ENCODE peak calls at places on chromosomes 2 and 18, in nine cellular contexts. F is sciatic nerve; V is cardiac fibroblast; K is H9; H is NCI-H526; J is adrenal gland; M is ELR; N is stimulated activated CD8-positive, alpha-beta memory T cell treated with anti-CD3 and anti-CD28 coated beads, Interleukin-4, amount 100 ng/mL, for 48 hours; B is amniotic stem cell. C is an unnamed sample.

GRCh38 chr18:36829362-36830140 is 624 bp downstream of the KIAA1328 start:
- DNase-seq in F (peak), V (peak), K (no peak), H (peak), J (no peak), M (peak), N (no peak), B (no peak), C (peak)

GRCh38 chr18:35324926-35325655 is 19.1 kb downstream of the ZNF24 start:
- DNase-seq in F (no peak), V (no peak), K (no peak), H (no peak), J (no peak), M (peak), N (no peak), B (no peak), C (no peak)

GRCh38 chr2:138276367-138276766 is 225.2 kb upstream of the SPOPL start:
- DNase-seq in F (no peak), V (no peak), K (no peak), H (no peak), J (no peak), M (no peak), N (no peak), B (no peak), C (peak)

GRCh38 chr2:112147796-112148195 is 9.6 kb downstream of the FBLN7 start:
- DNase-seq in F (no peak), V (peak), K (no peak), H (no peak), J (no peak), M (no peak), N (peak), B (no peak), C (no peak)

GRCh38 chr2:25362564-25363145 is 20.9 kb upstream of the DNMT3A start:
- DNase-seq in F (peak), V (no peak), K (no peak), H (peak), J (peak), M (no peak), N (peak), B (no peak), C (peak)

GRCh38 chr2:69050802-69051201 is 37.8 kb downstream of the ANTXR1 start:
- DNase-seq in F (no peak), V (no peak), K (no peak), H (no peak), J (no peak), M (no peak), N (no peak), B (no peak), C (peak)

GRCh38 chr2:239312741-239313246 is 88.0 kb downstream of the HDAC4 start:
- DNase-seq in F (peak), V (no peak), K (no peak), H (no peak), J (peak), M (no peak), N (no peak), B (no peak), C (no peak)

GRCh38 chr2:165003443-165004130 is 48.3 kb upstream of the SLC38A11 start:
- DNase-seq in F (no peak), V (no peak), K (peak), H (no peak), J (no peak), M (no peak), N (no peak), B (no peak), C (no peak)

GRCh38 chr2:33167655-33168245 is 221.0 kb downstream of the LTBP1 start:
- DNase-seq in F (no peak), V (no peak), K (no peak), H (no peak), J (no peak), M (peak), N (no peak), B (no peak), C (no peak)

GRCh38 chr18:40019797-40020392 is 1935.1 kb upstream of the PIK3C3 start:
- DNase-seq in F (no peak), V (peak), K (peak), H (no peak), J (no peak), M (no peak), N (no peak), B (no peak), C (no peak)

GRCh38 chr18:67199993-67200617 is 316.4 kb downstream of the DSEL start:
- DNase-seq in F (no peak), V (peak), K (no peak), H (peak), J (no peak), M (peak), N (no peak), B (no peak), C (peak)

GRCh38 chr18:42048150-42048549 is 93.1 kb downstream of the PIK3C3 start:
- DNase-seq in F (no peak), V (peak), K (no peak), H (no peak), J (no peak), M (peak), N (no peak), B (peak), C (peak)

GRCh38 chr2:108492364-108492763 is 41.9 kb upstream of the LIMS1 start:
- DNase-seq in F (no peak), V (peak), K (no peak), H (no peak), J (no peak), M (peak), N (no peak), B (peak), C (peak)

GRCh38 chr2:6957910-6958615 is 40.9 kb downstream of the RNF144A start:
- DNase-seq in F (no peak), V (no peak), K (no peak), H (no peak), J (peak), M (no peak), N (no peak), B (no peak), C (no peak)

GRCh38 chr2:12486205-12487118 is 230.3 kb upstream of the TRIB2 start:
- DNase-seq in F (no peak), V (no peak), K (no peak), H (no peak), J (peak), M (peak), N (no peak), B (no peak), C (peak)

GRCh38 chr2:196225213-196225612 is 53.8 kb upstream of the STK17B start:
- DNase-seq in F (no peak), V (peak), K (no peak), H (no peak), J (no peak), M (peak), N (no peak), B (no peak), C (peak)

GRCh38 chr2:41932241-41933034 is 115.4 kb upstream of the PKDCC start:
- DNase-seq in F (peak), V (peak), K (no peak), H (no peak), J (peak), M (peak), N (no peak), B (no peak), C (no peak)

GRCh38 chr2:44560961-44561360 is 199.2 kb downstream of the CAMKMT start:
- DNase-seq in F (no peak), V (peak), K (no peak), H (no peak), J (no peak), M (no peak), N (no peak), B (no peak), C (peak)

GRCh38 chr2:123839326-123839725 is 185.8 kb upstream of the CNTNAP5 start:
- DNase-seq in F (no peak), V (no peak), K (no peak), H (no peak), J (no peak), M (no peak), N (no peak), B (no peak), C (peak)

GRCh38 chr2:162989507-162989906 is 150.9 kb upstream of the KCNH7 start:
- DNase-seq in F (no peak), V (no peak), K (no peak), H (peak), J (no peak), M (peak), N (no peak), B (no peak), C (peak)

GRCh38 chr2:173271825-173272224 is 82.8 kb upstream of the CDCA7 start:
- DNase-seq in F (no peak), V (peak), K (no peak), H (no peak), J (no peak), M (peak), N (no peak), B (no peak), C (peak)

GRCh38 chr2:33122726-33123125 is 176.0 kb downstream of the LTBP1 start:
- DNase-seq in F (no peak), V (no peak), K (no peak), H (no peak), J (no peak), M (no peak), N (no peak), B (no peak), C (no peak)

GRCh38 chr2:149716687-149717086 is 129.1 kb upstream of the MMADHC start:
- DNase-seq in F (no peak), V (no peak), K (no peak), H (no peak), J (no peak), M (no peak), N (no peak), B (no peak), C (no peak)

GRCh38 chr2:141554810-141555209 is 576.0 kb downstream of the LRP1B start:
- DNase-seq in F (no peak), V (peak), K (peak), H (peak), J (no peak), M (peak), N (no peak), B (peak), C (peak)

GRCh38 chr18:12315481-12315880 is 7.4 kb downstream of the TUBB6 start:
- DNase-seq in F (no peak), V (peak), K (no peak), H (no peak), J (no peak), M (no peak), N (no peak), B (no peak), C (no peak)

GRCh38 chr2:201810592-201810991 is 4.3 kb downstream of the CDK15 start:
- DNase-seq in F (no peak), V (no peak), K (no peak), H (no peak), J (no peak), M (no peak), N (no peak), B (no peak), C (no peak)

GRCh38 chr2:30234180-30234971 is 3.0 kb downstream of the LBH start:
- DNase-seq in F (peak), V (peak), K (no peak), H (peak), J (no peak), M (peak), N (peak), B (peak), C (peak)

GRCh38 chr2:173028141-173028540 is 47.5 kb upstream of the MAP3K20 start:
- DNase-seq in F (no peak), V (no peak), K (no peak), H (no peak), J (no peak), M (no peak), N (no peak), B (no peak), C (no peak)

C was measured in PC-3.